ENCODE peak calls at places on chromosomes 16 and 17, in five cellular contexts. B, P, F, U and E are unnamed samples.

GRCh38 chr16:81745704-81746558 is 33.2 kb upstream of the PLCG2 start:
- DNase-seq in B (no peak), P (peak), F (peak), U (peak), E (peak)

GRCh38 chr17:80428796-80429195 is 13.8 kb downstream of the ENDOV start:
- DNase-seq in B (no peak), P (no peak), F (no peak), U (no peak), E (no peak)

GRCh38 chr17:37839196-37839978 is 84.8 kb upstream of the TBC1D3K start:
- DNase-seq in B (no peak), P (no peak), F (no peak), U (no peak), E (no peak)

GRCh38 chr17:82236142-82236971 is 7.5 kb downstream of the SLC16A3 start:
- DNase-seq in B (no peak), P (peak), F (peak), U (peak), E (no peak)

GRCh38 chr16:53968454-53968853 is 264.5 kb downstream of the FTO start:
- DNase-seq in B (no peak), P (no peak), F (no peak), U (no peak), E (no peak)

GRCh38 chr17:43660816-43661493 is 767 bp downstream of the MEOX1 start:
- DNase-seq in B (no peak), P (no peak), F (no peak), U (no peak), E (no peak)

GRCh38 chr17:10041916-10042588 is 137.0 kb upstream of the RCVRN start:
- DNase-seq in B (no peak), P (no peak), F (no peak), U (no peak), E (no peak)

GRCh38 chr17:39563476-39563875 is 44.2 kb downstream of the NEUROD2 start:
- DNase-seq in B (no peak), P (no peak), F (peak), U (no peak), E (no peak)

GRCh38 chr17:57377094-57377493 is 120.8 kb downstream of the MSI2 start:
- DNase-seq in B (no peak), P (no peak), F (no peak), U (no peak), E (no peak)

GRCh38 chr16:764848-765487 is 4.4 kb downstream of the MSLN start:
- DNase-seq in B (no peak), P (no peak), F (no peak), U (no peak), E (no peak)